ENCODE peak calls at places on chromosomes 5 and 9, in eight cellular contexts. One of them, this sample, is unnamed.

GRCh38 chr5:158212915-158213314 is 354.0 kb upstream of the CLINT1 start:
- DNase-seq in bronchial epithelial cell: no peak
- DNase-seq in fibroblast of the aortic adventitia: no peak
- DNase-seq in CD8-positive, alpha-beta T cell: no peak
- DNase-seq in fibroblast of lung: no peak
- DNase-seq in astrocyte of the spinal cord: no peak
- DNase-seq in GM06990: no peak
- DNase-seq in GM20000: no peak
- DNase-seq in this sample: no peak

GRCh38 chr9:110255064-110255416 is 1.3 kb downstream of the TXN start:
- DNase-seq in bronchial epithelial cell: no peak
- DNase-seq in fibroblast of the aortic adventitia: no peak
- DNase-seq in CD8-positive, alpha-beta T cell: no peak
- DNase-seq in fibroblast of lung: no peak
- DNase-seq in astrocyte of the spinal cord: no peak
- DNase-seq in GM06990: peak
- DNase-seq in GM20000: no peak
- DNase-seq in this sample: no peak

GRCh38 chr5:159084053-159084452 is 15.7 kb downstream of the EBF1 start:
- DNase-seq in bronchial epithelial cell: no peak
- DNase-seq in fibroblast of the aortic adventitia: no peak
- DNase-seq in CD8-positive, alpha-beta T cell: no peak
- DNase-seq in fibroblast of lung: no peak
- DNase-seq in astrocyte of the spinal cord: no peak
- DNase-seq in GM06990: no peak
- DNase-seq in GM20000: no peak
- DNase-seq in this sample: no peak

GRCh38 chr5:60332244-60333018 is 367.5 kb downstream of the DEPDC1B start:
- DNase-seq in bronchial epithelial cell: peak
- DNase-seq in fibroblast of the aortic adventitia: peak
- DNase-seq in CD8-positive, alpha-beta T cell: no peak
- DNase-seq in fibroblast of lung: peak
- DNase-seq in astrocyte of the spinal cord: peak
- DNase-seq in GM06990: no peak
- DNase-seq in GM20000: peak
- DNase-seq in this sample: peak

GRCh38 chr9:88814521-88815101 is 176.7 kb upstream of the S1PR3 start:
- DNase-seq in bronchial epithelial cell: no peak
- DNase-seq in fibroblast of the aortic adventitia: peak
- DNase-seq in CD8-positive, alpha-beta T cell: no peak
- DNase-seq in fibroblast of lung: peak
- DNase-seq in astrocyte of the spinal cord: peak
- DNase-seq in GM06990: no peak
- DNase-seq in GM20000: no peak
- DNase-seq in this sample: no peak

GRCh38 chr9:27496134-27496504 is 28.0 kb upstream of the IFNK start:
- DNase-seq in bronchial epithelial cell: peak
- DNase-seq in fibroblast of the aortic adventitia: no peak
- DNase-seq in CD8-positive, alpha-beta T cell: no peak
- DNase-seq in fibroblast of lung: no peak
- DNase-seq in astrocyte of the spinal cord: no peak
- DNase-seq in GM06990: no peak
- DNase-seq in GM20000: no peak
- DNase-seq in this sample: no peak

GRCh38 chr5:88888799-88889164 is 5.8 kb upstream of the MEF2C start:
- DNase-seq in bronchial epithelial cell: no peak
- DNase-seq in fibroblast of the aortic adventitia: peak
- DNase-seq in CD8-positive, alpha-beta T cell: no peak
- DNase-seq in fibroblast of lung: no peak
- DNase-seq in astrocyte of the spinal cord: no peak
- DNase-seq in GM06990: no peak
- DNase-seq in GM20000: peak
- DNase-seq in this sample: no peak

GRCh38 chr9:93022066-93022465 is 36.4 kb upstream of the SUSD3 start:
- DNase-seq in bronchial epithelial cell: no peak
- DNase-seq in fibroblast of the aortic adventitia: no peak
- DNase-seq in CD8-positive, alpha-beta T cell: no peak
- DNase-seq in fibroblast of lung: no peak
- DNase-seq in astrocyte of the spinal cord: no peak
- DNase-seq in GM06990: no peak
- DNase-seq in GM20000: no peak
- DNase-seq in this sample: no peak

GRCh38 chr9:122695696-122696095 is 20.8 kb downstream of the OR1L3 start:
- DNase-seq in bronchial epithelial cell: peak
- DNase-seq in fibroblast of the aortic adventitia: no peak
- DNase-seq in CD8-positive, alpha-beta T cell: no peak
- DNase-seq in fibroblast of lung: no peak
- DNase-seq in astrocyte of the spinal cord: no peak
- DNase-seq in GM06990: no peak
- DNase-seq in GM20000: no peak
- DNase-seq in this sample: no peak

GRCh38 chr9:87479801-87480201 is 17.9 kb upstream of the DAPK1 start:
- DNase-seq in bronchial epithelial cell: no peak
- DNase-seq in fibroblast of the aortic adventitia: no peak
- DNase-seq in CD8-positive, alpha-beta T cell: no peak
- DNase-seq in fibroblast of lung: peak
- DNase-seq in astrocyte of the spinal cord: peak
- DNase-seq in GM06990: peak
- DNase-seq in GM20000: peak
- DNase-seq in this sample: peak

GRCh38 chr5:32443145-32443540 is 1.4 kb downstream of the ZFR start:
- DNase-seq in bronchial epithelial cell: peak
- DNase-seq in fibroblast of the aortic adventitia: peak
- DNase-seq in CD8-positive, alpha-beta T cell: no peak
- DNase-seq in fibroblast of lung: peak
- DNase-seq in astrocyte of the spinal cord: peak
- DNase-seq in GM06990: no peak
- DNase-seq in GM20000: peak
- DNase-seq in this sample: peak

GRCh38 chr9:122849546-122849945 is 21.2 kb upstream of the PDCL start:
- DNase-seq in bronchial epithelial cell: no peak
- DNase-seq in fibroblast of the aortic adventitia: no peak
- DNase-seq in CD8-positive, alpha-beta T cell: no peak
- DNase-seq in fibroblast of lung: no peak
- DNase-seq in astrocyte of the spinal cord: no peak
- DNase-seq in GM06990: no peak
- DNase-seq in GM20000: no peak
- DNase-seq in this sample: no peak

GRCh38 chr5:98679963-98680362 is 93.5 kb upstream of the RGMB start:
- DNase-seq in bronchial epithelial cell: peak
- DNase-seq in fibroblast of the aortic adventitia: peak
- DNase-seq in CD8-positive, alpha-beta T cell: no peak
- DNase-seq in fibroblast of lung: peak
- DNase-seq in astrocyte of the spinal cord: peak
- DNase-seq in GM06990: no peak
- DNase-seq in GM20000: no peak
- DNase-seq in this sample: no peak

GRCh38 chr5:54062958-54063357 is 247.4 kb downstream of the ARL15 start:
- DNase-seq in bronchial epithelial cell: peak
- DNase-seq in fibroblast of the aortic adventitia: peak
- DNase-seq in CD8-positive, alpha-beta T cell: no peak
- DNase-seq in fibroblast of lung: peak
- DNase-seq in astrocyte of the spinal cord: peak
- DNase-seq in GM06990: no peak
- DNase-seq in GM20000: no peak
- DNase-seq in this sample: no peak

GRCh38 chr9:93207326-93207814 is 23.4 kb downstream of the WNK2 start:
- DNase-seq in bronchial epithelial cell: no peak
- DNase-seq in fibroblast of the aortic adventitia: peak
- DNase-seq in CD8-positive, alpha-beta T cell: no peak
- DNase-seq in fibroblast of lung: peak
- DNase-seq in astrocyte of the spinal cord: peak
- DNase-seq in GM06990: no peak
- DNase-seq in GM20000: no peak
- DNase-seq in this sample: no peak

GRCh38 chr9:503881-504852 is 289.5 kb downstream of the DOCK8 start:
- DNase-seq in bronchial epithelial cell: peak
- DNase-seq in fibroblast of the aortic adventitia: peak
- DNase-seq in CD8-positive, alpha-beta T cell: peak
- DNase-seq in fibroblast of lung: peak
- DNase-seq in astrocyte of the spinal cord: peak
- DNase-seq in GM06990: peak
- DNase-seq in GM20000: peak
- DNase-seq in this sample: peak
- TF ChIP-seq CTCF in bronchial epithelial cell: peak
- TF ChIP-seq CTCF in fibroblast of the aortic adventitia: no peak
- TF ChIP-seq CTCF in CD8-positive, alpha-beta T cell: peak
- TF ChIP-seq CTCF in fibroblast of lung: no peak
- TF ChIP-seq CTCF in astrocyte of the spinal cord: peak
- TF ChIP-seq CTCF in GM06990: no peak
- TF ChIP-seq CTCF in GM20000: peak
- TF ChIP-seq CTCF in this sample: peak

GRCh38 chr5:152608514-152608913 is 203.4 kb upstream of the NMUR2 start:
- DNase-seq in bronchial epithelial cell: no peak
- DNase-seq in fibroblast of the aortic adventitia: no peak
- DNase-seq in CD8-positive, alpha-beta T cell: no peak
- DNase-seq in fibroblast of lung: no peak
- DNase-seq in astrocyte of the spinal cord: no peak
- DNase-seq in GM06990: no peak
- DNase-seq in GM20000: no peak
- DNase-seq in this sample: no peak
- TF ChIP-seq CTCF in bronchial epithelial cell: no peak
- TF ChIP-seq CTCF in fibroblast of the aortic adventitia: no peak
- TF ChIP-seq CTCF in CD8-positive, alpha-beta T cell: no peak
- TF ChIP-seq CTCF in fibroblast of lung: no peak
- TF ChIP-seq CTCF in astrocyte of the spinal cord: no peak
- TF ChIP-seq CTCF in GM06990: no peak
- TF ChIP-seq CTCF in GM20000: no peak
- TF ChIP-seq CTCF in this sample: no peak

GRCh38 chr9:79473704-79474103 is 98.1 kb upstream of the TLE4 start:
- DNase-seq in bronchial epithelial cell: no peak
- DNase-seq in fibroblast of the aortic adventitia: no peak
- DNase-seq in CD8-positive, alpha-beta T cell: no peak
- DNase-seq in fibroblast of lung: no peak
- DNase-seq in astrocyte of the spinal cord: no peak
- DNase-seq in GM06990: no peak
- DNase-seq in GM20000: no peak
- DNase-seq in this sample: no peak

GRCh38 chr9:79480639-79481038 is 91.1 kb upstream of the TLE4 start:
- DNase-seq in bronchial epithelial cell: peak
- DNase-seq in fibroblast of the aortic adventitia: no peak
- DNase-seq in CD8-positive, alpha-beta T cell: no peak
- DNase-seq in fibroblast of lung: no peak
- DNase-seq in astrocyte of the spinal cord: no peak
- DNase-seq in GM06990: no peak
- DNase-seq in GM20000: no peak
- DNase-seq in this sample: no peak

GRCh38 chr9:79477241-79477830 is 94.4 kb upstream of the TLE4 start:
- DNase-seq in bronchial epithelial cell: no peak
- DNase-seq in fibroblast of the aortic adventitia: no peak
- DNase-seq in CD8-positive, alpha-beta T cell: no peak
- DNase-seq in fibroblast of lung: peak
- DNase-seq in astrocyte of the spinal cord: peak
- DNase-seq in GM06990: no peak
- DNase-seq in GM20000: no peak
- DNase-seq in this sample: no peak

GRCh38 chr9:79482078-79482477 is 89.7 kb upstream of the TLE4 start:
- DNase-seq in bronchial epithelial cell: peak
- DNase-seq in fibroblast of the aortic adventitia: no peak
- DNase-seq in CD8-positive, alpha-beta T cell: no peak
- DNase-seq in fibroblast of lung: no peak
- DNase-seq in astrocyte of the spinal cord: peak
- DNase-seq in GM06990: no peak
- DNase-seq in GM20000: no peak
- DNase-seq in this sample: no peak

DNA sequence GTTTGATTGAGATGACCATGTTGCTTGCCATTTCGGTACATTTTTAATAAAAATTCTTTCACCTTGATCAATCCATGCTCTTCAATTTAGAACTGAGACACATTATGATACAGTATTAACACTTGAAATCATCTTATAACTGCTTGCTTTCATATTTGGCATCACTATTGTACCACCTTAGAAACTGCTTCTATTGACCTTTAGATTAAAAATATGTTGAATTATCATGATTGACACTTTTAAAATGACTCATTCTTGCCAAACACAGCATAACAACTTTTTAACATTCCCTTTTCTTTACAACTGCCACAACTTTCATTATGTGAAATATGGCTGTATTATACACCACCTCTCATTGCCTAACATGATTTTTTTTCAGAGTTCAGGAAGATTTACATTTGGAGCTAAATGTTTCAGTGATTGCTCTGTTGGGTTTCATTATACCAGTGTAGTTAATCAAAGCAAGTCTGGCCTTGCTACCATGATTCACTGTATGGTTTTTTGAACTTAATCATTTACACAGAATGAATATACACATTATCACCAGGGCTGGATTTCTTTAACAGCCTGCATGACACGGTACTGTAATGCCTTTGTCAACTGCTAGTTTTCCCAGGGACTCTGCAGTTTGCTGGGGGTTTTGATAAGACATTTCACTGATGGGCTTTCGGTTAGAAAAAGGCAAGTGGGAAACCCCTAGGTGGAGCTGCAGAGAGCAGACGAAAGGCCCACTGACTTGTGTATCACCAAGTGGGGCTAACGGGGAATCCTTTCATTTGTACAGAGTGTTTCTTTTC is 93.6 kb upstream of the TLE4 start:
- DNase-seq in bronchial epithelial cell: peak
- DNase-seq in fibroblast of the aortic adventitia: no peak
- DNase-seq in CD8-positive, alpha-beta T cell: no peak
- DNase-seq in fibroblast of lung: peak
- DNase-seq in astrocyte of the spinal cord: peak
- DNase-seq in GM06990: peak
- DNase-seq in GM20000: peak
- DNase-seq in this sample: peak
- TF ChIP-seq CTCF in bronchial epithelial cell: peak
- TF ChIP-seq CTCF in fibroblast of the aortic adventitia: no peak
- TF ChIP-seq CTCF in CD8-positive, alpha-beta T cell: peak
- TF ChIP-seq CTCF in fibroblast of lung: peak
- TF ChIP-seq CTCF in astrocyte of the spinal cord: peak
- TF ChIP-seq CTCF in GM06990: peak
- TF ChIP-seq CTCF in GM20000: no peak
- TF ChIP-seq CTCF in this sample: peak

DNA sequence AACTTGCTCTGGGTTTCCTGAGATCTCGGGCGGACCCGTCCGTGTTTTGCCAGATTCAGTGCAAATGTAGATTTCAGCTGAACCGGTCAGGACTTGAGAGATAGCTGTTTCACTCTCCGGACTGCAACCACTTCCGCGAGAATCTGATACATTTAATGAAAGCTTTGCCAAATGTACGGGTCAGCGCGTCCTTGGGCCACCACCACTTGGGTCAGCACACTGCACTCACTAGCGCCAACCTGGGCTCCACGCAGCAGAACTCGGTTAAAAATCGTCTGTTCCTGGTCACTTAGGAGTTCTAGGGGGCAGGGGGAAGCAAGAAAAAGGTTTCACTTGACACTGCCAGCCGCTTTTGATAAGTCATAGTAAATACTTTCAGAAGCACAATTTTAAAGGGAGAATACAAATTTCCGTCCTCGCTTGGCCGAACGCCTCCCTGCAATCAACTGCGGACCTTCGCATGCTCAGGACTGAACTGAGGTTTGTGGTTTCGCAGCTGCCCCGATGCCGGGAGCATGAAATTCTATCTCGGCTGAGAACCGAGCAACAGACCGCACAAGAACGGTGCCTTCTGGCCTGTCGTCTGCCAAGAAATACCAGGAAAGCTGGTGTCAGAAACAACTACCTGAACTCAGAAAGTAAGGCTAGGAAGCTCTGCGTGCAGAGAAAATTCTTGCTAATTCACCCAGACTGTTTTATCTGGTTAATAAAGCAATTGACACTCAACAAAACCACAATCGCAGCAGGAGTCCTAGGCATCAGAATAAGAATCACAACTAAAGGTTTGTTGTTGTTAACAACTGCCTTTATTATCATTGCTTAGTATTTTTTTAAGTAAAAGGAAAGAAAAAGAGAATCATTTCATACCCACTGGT is 4.2 kb upstream of the ISL1 start:
- DNase-seq in bronchial epithelial cell: no peak
- DNase-seq in fibroblast of the aortic adventitia: peak
- DNase-seq in CD8-positive, alpha-beta T cell: no peak
- DNase-seq in fibroblast of lung: peak
- DNase-seq in astrocyte of the spinal cord: peak
- DNase-seq in GM06990: no peak
- DNase-seq in GM20000: no peak
- DNase-seq in this sample: no peak
- TF ChIP-seq CTCF in bronchial epithelial cell: no peak
- TF ChIP-seq CTCF in fibroblast of the aortic adventitia: no peak
- TF ChIP-seq CTCF in CD8-positive, alpha-beta T cell: no peak
- TF ChIP-seq CTCF in fibroblast of lung: no peak
- TF ChIP-seq CTCF in astrocyte of the spinal cord: no peak
- TF ChIP-seq CTCF in GM06990: no peak
- TF ChIP-seq CTCF in GM20000: no peak
- TF ChIP-seq CTCF in this sample: no peak

This sample was measured in GM13977.